ENCODE peak calls at places on chromosomes 2 and 18, in eight cellular contexts. O is ovary, X is fibroblast of the aortic adventitia, R is HL-60, M is sigmoid colon, T is choroid plexus epithelial cell, I is ascending aorta, Y is HFFc6. F is an unnamed sample.

GRCh38 chr2:178484245-178485041 is 4.2 kb downstream of the PLEKHA3 start:
- DNase-seq in R (no peak), Y (no peak), X (peak), O (no peak), M (peak), T (peak), I (no peak), F (no peak)

GRCh38 chr2:170121689-170122088 is 56.3 kb upstream of the MYO3B start:
- DNase-seq in M (no peak), X (no peak), O (no peak), T (no peak), I (no peak), Y (no peak), R (no peak), F (no peak)

GRCh38 chr18:76721207-76721996 is 101.0 kb upstream of the ZNF236 start:
- DNase-seq in I (no peak), Y (no peak), R (no peak), T (no peak), O (no peak), M (no peak), X (no peak), F (no peak)

GRCh38 chr18:6923220-6923619 is 193.7 kb downstream of the ARHGAP28 start:
- DNase-seq in O (no peak), M (no peak), X (no peak), R (no peak), I (no peak), Y (no peak), T (no peak), F (no peak)

GRCh38 chr2:227460833-227461232 is 11.1 kb upstream of the AGFG1 start:
- DNase-seq in X (no peak), R (no peak), M (no peak), T (no peak), Y (peak), O (no peak), I (no peak), F (no peak)

GRCh38 chr2:226031078-226031937 is 631.8 kb downstream of the NYAP2 start:
- DNase-seq in R (peak), T (peak), O (peak), M (peak), I (peak), X (peak), Y (peak), F (peak)

GRCh38 chr2:159797468-159798375 is at the start of gene CD302:
- DNase-seq in T (peak), Y (no peak), R (peak), I (peak), X (peak), M (peak), O (peak), F (peak)

GRCh38 chr2:239826376-239826775 is 198.8 kb downstream of the NDUFA10 start:
- DNase-seq in I (peak), R (no peak), X (no peak), O (no peak), M (no peak), T (no peak), Y (no peak), F (peak)

GRCh38 chr18:79241755-79242154 is 154.0 kb upstream of the NFATC1 start:
- DNase-seq in R (no peak), X (no peak), O (no peak), Y (no peak), T (no peak), M (no peak), I (no peak), F (no peak)

GRCh38 chr18:55841314-55841713 is 253.3 kb upstream of the TCF4 start:
- DNase-seq in I (no peak), M (no peak), X (no peak), R (no peak), Y (no peak), O (no peak), T (no peak), F (no peak)

GRCh38 chr2:159612255-159612901 is 4.0 kb downstream of the BAZ2B start:
- DNase-seq in R (no peak), M (no peak), I (no peak), X (peak), Y (no peak), T (peak), O (no peak), F (no peak)

GRCh38 chr18:33404244-33404873 is 36.2 kb downstream of the CCDC178 start:
- DNase-seq in O (no peak), I (no peak), Y (no peak), M (no peak), R (no peak), X (no peak), T (peak), F (no peak)
- TF ChIP-seq CTCF in O (no peak), I (no peak), Y (peak), M (no peak), R (peak), X (peak), T (peak), F (peak)

DNA sequence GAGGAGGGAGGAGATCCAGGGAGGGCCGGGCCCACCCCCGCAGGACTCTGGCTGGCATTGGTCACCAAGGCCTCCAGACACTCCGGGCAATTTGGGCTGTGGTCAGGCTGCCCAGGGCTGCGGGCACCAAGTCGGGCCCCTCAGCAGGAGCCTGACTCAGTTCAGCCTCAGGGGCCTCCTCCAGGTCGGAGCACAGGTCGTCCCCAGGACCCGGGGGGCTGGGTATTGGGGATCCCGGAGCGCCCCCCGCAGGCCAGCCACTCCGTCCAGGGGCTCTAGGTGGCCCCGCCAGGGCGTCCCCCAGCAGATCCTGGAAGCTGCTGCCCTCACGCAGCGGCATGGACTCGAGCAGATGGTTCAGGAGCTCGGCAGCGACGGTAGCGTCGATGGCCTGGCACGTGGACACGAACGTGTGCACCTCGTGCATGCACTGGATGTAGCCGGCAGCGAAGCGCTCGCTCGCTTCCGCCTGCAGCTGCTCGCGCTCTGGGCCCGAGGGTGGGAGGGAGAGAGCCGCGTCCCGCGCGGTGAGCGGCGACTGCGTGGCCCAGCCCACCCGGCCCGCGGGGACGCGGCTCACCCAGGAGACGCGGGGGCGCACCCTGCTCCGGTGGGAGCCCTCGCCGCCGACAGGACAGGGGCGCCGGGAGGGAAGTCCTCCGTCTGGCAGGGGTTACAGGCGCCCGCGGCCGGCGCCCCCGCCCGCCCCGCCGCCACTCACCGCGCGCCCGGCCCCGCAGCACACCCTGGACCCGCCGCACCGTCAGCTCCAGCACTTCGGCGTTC is 879 bp downstream of the HES6 start:
- DNase-seq in I (no peak), T (no peak), O (no peak), M (peak), R (peak), Y (no peak), X (no peak), F (no peak)
- TF ChIP-seq CTCF in I (no peak), T (no peak), O (no peak), M (no peak), R (no peak), Y (peak), X (no peak), F (no peak)

DNA sequence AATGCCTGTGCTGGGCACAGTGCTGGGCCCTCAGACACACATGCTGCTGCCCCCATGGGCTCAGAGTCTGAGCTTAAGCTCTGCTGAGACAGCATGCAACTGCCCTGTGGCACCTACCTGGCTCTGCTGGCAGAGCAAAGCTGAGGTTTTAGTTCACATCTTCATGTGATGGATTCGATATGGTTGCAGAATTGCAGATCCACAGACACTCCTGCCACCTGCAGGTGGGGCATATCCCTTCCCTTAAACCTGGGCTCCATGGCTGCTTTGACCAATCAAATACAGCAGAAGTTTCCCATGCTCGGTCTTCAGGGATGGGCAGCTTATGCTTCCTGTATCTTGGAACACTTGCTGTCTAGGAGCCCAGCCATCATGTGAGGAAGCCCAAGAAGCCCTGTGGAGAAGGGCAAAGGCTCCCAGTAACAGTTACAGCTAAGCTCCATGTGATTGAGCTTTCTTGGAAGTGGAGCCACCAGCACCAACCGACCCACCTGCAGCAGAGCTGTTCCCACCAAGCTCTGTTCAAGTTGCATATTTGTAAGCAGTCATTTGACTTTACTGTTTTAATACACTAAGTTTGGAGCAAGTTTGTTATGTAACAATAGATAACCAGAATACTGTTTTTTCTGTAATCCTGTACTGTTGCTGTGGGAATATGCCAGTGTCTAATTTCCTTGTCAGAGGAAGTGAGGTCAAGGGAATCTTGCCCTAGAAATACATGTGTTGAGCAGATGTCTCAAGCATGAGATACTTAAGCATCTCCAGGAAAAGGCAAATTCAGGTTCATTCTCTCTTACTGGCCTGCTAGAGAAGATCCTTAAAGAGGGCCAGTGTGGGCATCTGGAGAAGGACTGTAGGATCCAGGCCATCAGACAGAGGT is 79.3 kb downstream of the SH3RF3 start:
- DNase-seq in O (no peak), I (peak), T (peak), Y (peak), M (no peak), R (no peak), X (peak), F (no peak)
- TF ChIP-seq CTCF in O (no peak), I (no peak), T (peak), Y (peak), M (no peak), R (no peak), X (no peak), F (no peak)

DNA sequence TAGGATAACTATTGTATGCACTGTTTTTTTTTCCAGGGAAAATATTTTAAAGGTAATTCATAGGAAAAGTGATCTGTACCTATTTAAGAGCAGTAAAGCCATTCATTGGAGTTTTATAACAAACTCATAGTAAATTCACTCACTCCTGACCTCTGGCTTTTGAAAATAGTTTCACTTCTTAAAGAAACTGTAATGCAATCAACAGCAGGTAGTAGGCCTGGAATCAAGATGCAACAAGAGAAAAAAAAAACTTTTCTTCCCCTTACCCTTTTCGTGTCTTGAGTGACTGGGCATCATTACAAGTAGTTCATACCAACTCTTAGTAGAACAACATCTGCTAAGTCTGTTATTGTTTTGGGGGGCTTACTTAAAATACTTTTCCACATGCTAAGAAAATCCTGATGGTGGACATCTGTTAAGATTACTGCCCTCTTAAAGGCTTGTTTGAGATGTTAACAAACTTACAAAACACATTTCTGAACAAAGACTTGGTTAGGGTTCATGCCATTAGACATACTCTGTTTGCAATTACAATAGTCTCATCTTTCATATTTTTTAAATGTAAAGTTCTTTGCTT is 164.2 kb upstream of the FOSL2 start:
- DNase-seq in Y (no peak), T (peak), R (no peak), I (no peak), M (no peak), X (peak), O (no peak), F (no peak)
- TF ChIP-seq CTCF in Y (peak), T (peak), R (no peak), I (no peak), M (no peak), X (no peak), O (no peak), F (peak)

GRCh38 chr2:60334610-60335009 is 218.8 kb downstream of the BCL11A start:
- DNase-seq in M (no peak), Y (no peak), R (peak), T (no peak), I (no peak), O (no peak), X (no peak), F (no peak)

GRCh38 chr2:60336442-60337141 is 216.9 kb downstream of the BCL11A start:
- DNase-seq in I (no peak), R (peak), Y (no peak), O (no peak), T (no peak), M (no peak), X (no peak), F (no peak)

GRCh38 chr2:60339286-60339685 is 214.2 kb downstream of the BCL11A start:
- DNase-seq in O (no peak), T (no peak), R (no peak), Y (no peak), I (no peak), X (no peak), M (no peak), F (no peak)

GRCh38 chr2:60335533-60336237 is 217.8 kb downstream of the BCL11A start:
- DNase-seq in R (peak), Y (no peak), M (no peak), O (no peak), I (no peak), X (no peak), T (no peak), F (no peak)

DNA sequence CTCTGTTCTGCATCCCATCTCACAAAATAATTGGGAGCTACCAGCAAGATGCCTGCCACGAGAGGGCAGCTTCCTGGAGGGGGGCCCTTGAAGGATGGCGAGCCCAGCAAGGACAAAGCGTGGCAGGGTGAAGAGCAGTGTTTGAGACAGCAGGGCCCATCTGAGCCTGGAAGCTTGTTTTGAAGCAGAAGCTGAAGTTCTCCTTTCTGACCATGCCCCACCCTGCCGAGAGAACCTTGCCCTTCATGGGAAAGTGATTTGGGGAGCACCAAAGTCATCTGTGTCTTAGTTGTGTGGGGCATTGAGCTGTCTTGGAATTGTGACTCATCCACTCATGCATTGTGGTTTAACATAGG is 216.3 kb downstream of the BCL11A start:
- DNase-seq in X (no peak), R (peak), I (no peak), O (no peak), T (no peak), Y (no peak), M (no peak), F (no peak)
- TF ChIP-seq CTCF in X (no peak), R (no peak), I (no peak), O (no peak), T (no peak), Y (peak), M (no peak), F (no peak)

DNA sequence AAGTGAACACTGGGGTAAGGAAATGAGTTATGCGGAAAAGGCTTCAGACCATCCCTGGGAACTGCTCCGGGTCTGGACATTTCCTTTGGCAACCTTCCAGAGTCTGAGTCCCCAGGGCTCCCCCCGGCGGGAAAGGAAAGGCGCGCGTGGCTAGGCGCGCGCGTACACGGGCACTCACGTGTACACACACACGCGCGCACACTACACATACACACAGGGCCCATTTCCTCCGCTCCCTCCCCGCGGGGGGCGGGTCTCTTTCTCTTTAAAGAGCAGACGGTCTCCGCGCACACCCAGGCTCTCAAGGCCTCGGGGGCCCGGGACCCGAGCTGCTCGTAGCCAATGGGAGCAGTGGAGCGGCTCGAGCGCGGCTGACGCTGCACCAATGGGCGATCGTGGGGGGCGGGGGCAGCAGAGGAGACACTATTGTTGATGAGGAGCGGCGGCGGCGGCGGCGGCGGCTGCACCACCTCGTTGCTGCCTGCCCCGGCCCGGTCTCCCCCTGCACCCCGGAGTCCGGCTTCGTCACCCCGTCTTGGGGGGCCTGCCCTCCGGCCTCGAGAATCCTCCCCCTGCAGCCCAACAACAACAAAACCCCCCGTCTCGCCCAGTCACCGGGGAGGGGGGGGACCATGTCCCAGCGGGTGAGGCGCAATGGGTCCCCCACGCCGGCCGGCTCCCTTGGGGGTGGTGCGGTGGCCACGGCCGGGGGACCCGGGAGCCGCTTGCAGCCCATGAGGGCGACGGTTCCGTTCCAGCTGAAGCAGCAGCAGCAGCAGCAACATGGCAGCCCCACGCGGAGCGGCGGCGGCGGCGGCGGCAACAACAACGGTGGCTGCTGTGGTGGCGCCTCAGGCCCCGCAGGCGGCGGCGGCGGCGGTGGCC is at the start of gene FAM117B:
- DNase-seq in I (peak), X (peak), M (peak), Y (peak), R (peak), T (peak), O (peak), F (peak)
- TF ChIP-seq CTCF in I (no peak), X (no peak), M (no peak), Y (peak), R (no peak), T (no peak), O (no peak), F (no peak)

F was measured in type B pancreatic cell.